ENCODE peak calls at places on chromosomes 13 and 19, in six cellular contexts. I is sigmoid colon, L is GM12878, Z is stomach, F is transverse colon, D is breast epithelium. K is an unnamed sample.

GRCh38 chr13:58081301-58081820 is 449.8 kb downstream of the PCDH17 start:
- DNase-seq in Z (no peak), D (no peak), I (no peak), L (no peak), F (no peak), K (no peak)

GRCh38 chr19:3507371-3508120 is 1.4 kb downstream of the FZR1 start:
- DNase-seq in F (peak), I (no peak), D (peak), Z (peak), L (no peak), K (no peak)

GRCh38 chr13:74768521-74769090 is 634.4 kb upstream of the KLF12 start:
- DNase-seq in F (no peak), D (no peak), Z (no peak), I (no peak), L (no peak), K (no peak)

GRCh38 chr19:294341-294818 is 3.2 kb upstream of the PLPP2 start:
- DNase-seq in Z (peak), L (no peak), F (no peak), D (no peak), I (no peak), K (no peak)

GRCh38 chr19:58154679-58155648 is 4.4 kb upstream of the ZNF329 start:
- DNase-seq in L (peak), D (peak), I (peak), F (peak), Z (peak), K (peak)

GRCh38 chr19:34673590-34673989 is 3.4 kb downstream of the SCGB2B2 start:
- DNase-seq in I (no peak), Z (no peak), L (no peak), D (no peak), F (no peak), K (no peak)

GRCh38 chr13:102558029-102558428 is 38.8 kb upstream of the TPP2 start:
- DNase-seq in L (no peak), I (no peak), Z (no peak), D (no peak), F (no peak), K (no peak)

GRCh38 chr19:34972163-34972705 is 8.2 kb upstream of the ZNF792 start:
- DNase-seq in I (no peak), L (no peak), F (no peak), D (peak), Z (no peak), K (no peak)

GRCh38 chr13:113900646-113901045 is 36.8 kb upstream of the GAS6 start:
- DNase-seq in L (no peak), Z (no peak), F (no peak), I (no peak), D (peak), K (no peak)

GRCh38 chr19:52198678-52199077 is 8.8 kb downstream of the PPP2R1A start:
- DNase-seq in F (no peak), I (no peak), D (no peak), L (no peak), Z (no peak), K (no peak)

GRCh38 chr19:56136362-56136761 is 4.7 kb upstream of the ZNF444 start:
- DNase-seq in L (no peak), I (no peak), Z (no peak), D (no peak), F (no peak), K (no peak)

GRCh38 chr19:56139847-56140582 is 1.1 kb upstream of the ZNF444 start:
- DNase-seq in L (no peak), D (peak), F (no peak), I (no peak), Z (no peak), K (no peak)

GRCh38 chr19:56134655-56134922 is 6.5 kb upstream of the ZNF444 start:
- DNase-seq in I (no peak), F (no peak), L (no peak), Z (no peak), D (no peak), K (no peak)

GRCh38 chr19:56138069-56138468 is 3.0 kb upstream of the ZNF444 start:
- DNase-seq in L (no peak), D (no peak), I (no peak), F (no peak), Z (no peak), K (no peak)

GRCh38 chr19:56137405-56137804 is 3.7 kb upstream of the ZNF444 start:
- DNase-seq in Z (peak), D (peak), I (no peak), F (peak), L (no peak), K (no peak)
- TF ChIP-seq POLR2AphosphoS5 in Z (peak), D (no peak), I (no peak), F (no peak), L (no peak), K (no peak)

GRCh38 chr19:42422092-42422575 is 5.1 kb downstream of the LIPE start:
- DNase-seq in F (no peak), L (no peak), I (no peak), D (no peak), Z (no peak), K (no peak)
- TF ChIP-seq POLR2A in F (no peak), L (no peak), I (no peak), D (no peak), Z (no peak), K (no peak)

GRCh38 chr13:100546713-100547405 is 41.7 kb downstream of the GGACT start:
- DNase-seq in L (no peak), F (no peak), D (no peak), Z (no peak), I (no peak), K (no peak)

GRCh38 chr13:100545684-100546061 is 42.9 kb downstream of the GGACT start:
- DNase-seq in Z (no peak), F (no peak), L (no peak), I (no peak), D (no peak), K (no peak)

GRCh38 chr13:100542546-100543156 is 45.9 kb downstream of the GGACT start:
- DNase-seq in L (peak), D (no peak), F (no peak), I (peak), Z (no peak), K (peak)

GRCh38 chr13:100543872-100544602 is 44.6 kb downstream of the GGACT start:
- DNase-seq in Z (no peak), I (no peak), L (no peak), D (no peak), F (no peak), K (no peak)

GRCh38 chr13:100544866-100545683 is 43.5 kb downstream of the GGACT start:
- DNase-seq in I (no peak), F (no peak), L (no peak), D (peak), Z (peak), K (no peak)
- TF ChIP-seq POLR2AphosphoS5 in I (no peak), F (no peak), L (no peak), D (no peak), Z (no peak), K (no peak)

GRCh38 chr19:50427997-50428425 is 4.7 kb upstream of the MYBPC2 start:
- DNase-seq in I (peak), F (peak), Z (peak), D (peak), L (no peak), K (no peak)
- TF ChIP-seq POLR2A in I (no peak), F (no peak), Z (no peak), D (no peak), L (peak), K (no peak)

GRCh38 chr19:50803633-50804419 is 13.6 kb downstream of the ACP4 start:
- DNase-seq in F (no peak), D (peak), Z (no peak), I (no peak), L (no peak), K (no peak)

GRCh38 chr19:50801107-50801506 is 10.9 kb downstream of the ACP4 start:
- DNase-seq in F (no peak), L (no peak), I (no peak), Z (no peak), D (no peak), K (no peak)

GRCh38 chr19:50798943-50799851 is 9.0 kb downstream of the ACP4 start:
- DNase-seq in L (no peak), F (no peak), I (no peak), D (no peak), Z (no peak), K (no peak)

GRCh38 chr19:50808856-50809255 is 14.7 kb downstream of the KLK1 start:
- DNase-seq in D (no peak), I (no peak), L (no peak), Z (no peak), F (no peak), K (no peak)

DNA sequence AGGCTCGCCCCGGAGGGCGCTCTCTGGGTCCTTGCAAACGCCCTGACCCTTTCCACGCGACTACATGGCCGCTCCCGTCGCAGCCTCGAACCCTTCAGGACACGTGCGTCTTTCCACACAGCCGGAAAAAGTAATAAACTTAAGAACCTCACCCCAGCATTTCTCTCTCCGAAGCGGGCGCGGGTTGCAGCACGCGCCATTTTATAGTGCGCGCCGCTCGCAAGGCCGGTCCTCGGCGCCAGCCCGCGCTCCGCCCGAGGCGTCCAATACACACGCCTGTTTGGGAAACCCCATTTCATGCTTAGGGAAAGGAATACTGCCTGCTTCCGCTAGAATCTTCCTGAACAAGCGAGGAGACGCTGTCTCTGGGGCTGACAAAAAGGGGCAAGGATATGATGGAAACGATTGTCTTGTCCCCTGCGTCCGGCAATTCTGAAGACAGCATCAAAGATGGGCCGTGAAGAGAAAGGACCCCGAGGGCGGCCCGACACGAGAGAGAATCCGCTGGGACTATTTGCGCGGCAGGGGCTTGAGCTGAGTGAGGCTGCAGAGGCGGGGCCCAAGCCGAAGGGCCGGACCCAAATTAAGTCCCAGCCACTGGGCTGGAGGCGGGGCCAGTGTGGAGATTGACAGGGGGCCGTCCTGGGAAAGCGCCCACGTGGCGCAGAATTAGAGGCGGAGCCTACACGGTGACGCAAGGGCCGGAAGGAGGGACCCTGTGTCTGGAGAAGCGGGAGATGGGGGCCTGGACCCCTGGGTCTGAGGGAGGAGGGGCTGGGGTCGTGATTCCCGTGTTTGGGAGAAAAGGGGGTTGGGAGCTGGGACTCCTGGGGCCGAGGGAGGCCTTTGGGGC is 14.4 kb downstream of the ACP4 start:
- DNase-seq in D (peak), L (peak), F (peak), Z (peak), I (peak), K (peak)
- TF ChIP-seq POLR2AphosphoS5 in D (peak), L (peak), F (peak), Z (peak), I (peak), K (peak)

DNA sequence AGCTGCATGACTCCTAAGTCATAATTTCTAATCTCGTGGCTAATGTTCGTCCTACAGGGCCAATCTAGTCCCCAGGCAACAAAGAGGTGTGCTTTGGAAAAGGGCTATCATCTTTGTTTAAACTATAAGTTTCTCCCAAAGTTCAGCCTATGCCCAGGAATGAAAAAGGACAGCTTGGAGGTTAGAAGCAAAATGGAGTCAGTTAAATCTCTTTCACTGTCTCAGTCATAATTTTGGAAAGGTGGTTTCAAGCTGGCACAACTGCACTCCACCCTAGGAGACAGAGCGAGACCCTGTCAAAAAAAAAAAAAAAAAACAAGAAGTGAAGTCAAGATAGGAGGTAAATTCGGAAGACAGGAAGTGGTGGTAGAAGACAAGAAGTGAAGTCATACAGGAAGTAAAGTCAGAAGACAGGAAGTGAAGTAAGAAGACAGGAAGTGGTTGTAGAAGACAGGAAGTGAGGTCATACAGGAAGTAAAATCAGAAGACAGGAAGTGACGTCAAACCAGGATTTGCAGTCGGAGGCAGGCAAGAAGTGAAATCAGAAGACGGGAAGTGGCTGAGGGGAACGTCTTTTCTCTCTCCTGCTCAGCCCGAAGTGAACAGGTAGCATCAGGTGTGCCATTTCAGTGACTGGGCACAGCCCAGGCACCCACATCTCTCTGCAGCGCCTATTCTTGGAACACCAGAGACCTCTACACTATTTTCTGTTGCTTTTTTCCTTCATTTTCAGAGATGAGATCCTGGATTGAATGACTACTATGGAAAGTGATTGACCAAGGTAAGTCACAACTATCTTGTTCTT is 32.2 kb downstream of the GP6 start:
- DNase-seq in I (no peak), F (no peak), L (peak), Z (no peak), D (no peak), K (no peak)
- TF ChIP-seq POLR2A in I (no peak), F (peak), L (peak), Z (no peak), D (no peak), K (no peak)

GRCh38 chr13:25630327-25630726 is 258.6 kb downstream of the ATP8A2 start:
- DNase-seq in D (no peak), F (no peak), L (no peak), I (no peak), Z (no peak), K (no peak)
- TF ChIP-seq POLR2AphosphoS5 in D (no peak), F (no peak), L (no peak), I (no peak), Z (no peak), K (no peak)